ENCODE peak calls at places on chromosomes 5 and 9, in nine cellular contexts. One of them, this sample, is unnamed.

GRCh38 chr9:18798106-18798505 is 234.9 kb downstream of the SAXO1 start:
- DNase-seq in cardiac fibroblast: no peak
- DNase-seq in ovary: no peak
- DNase-seq in aorta: no peak
- DNase-seq in astrocyte of the spinal cord: no peak
- DNase-seq in mesendoderm: no peak
- DNase-seq in fibroblast of pulmonary artery: no peak
- DNase-seq in adipocyte: peak
- DNase-seq in CD8-positive, alpha-beta T cell: no peak
- DNase-seq in this sample: no peak

GRCh38 chr9:134268308-134268724 is 57.9 kb upstream of the RXRA start:
- DNase-seq in cardiac fibroblast: no peak
- DNase-seq in ovary: no peak
- DNase-seq in aorta: no peak
- DNase-seq in astrocyte of the spinal cord: no peak
- DNase-seq in mesendoderm: no peak
- DNase-seq in fibroblast of pulmonary artery: no peak
- DNase-seq in adipocyte: no peak
- DNase-seq in CD8-positive, alpha-beta T cell: no peak
- DNase-seq in this sample: no peak

GRCh38 chr5:165460911-165461310 is 1955.5 kb downstream of the MAT2B start:
- DNase-seq in cardiac fibroblast: no peak
- DNase-seq in ovary: no peak
- DNase-seq in aorta: no peak
- DNase-seq in astrocyte of the spinal cord: no peak
- DNase-seq in mesendoderm: no peak
- DNase-seq in fibroblast of pulmonary artery: no peak
- DNase-seq in adipocyte: no peak
- DNase-seq in CD8-positive, alpha-beta T cell: no peak
- DNase-seq in this sample: no peak

GRCh38 chr9:135919318-135919717 is 12.0 kb upstream of the CAMSAP1 start:
- DNase-seq in cardiac fibroblast: no peak
- DNase-seq in ovary: peak
- DNase-seq in aorta: peak
- DNase-seq in astrocyte of the spinal cord: no peak
- DNase-seq in mesendoderm: no peak
- DNase-seq in fibroblast of pulmonary artery: no peak
- DNase-seq in adipocyte: no peak
- DNase-seq in CD8-positive, alpha-beta T cell: no peak
- DNase-seq in this sample: no peak

GRCh38 chr5:114957384-114957783 is 212.3 kb downstream of the TRIM36 start:
- DNase-seq in cardiac fibroblast: no peak
- DNase-seq in ovary: no peak
- DNase-seq in aorta: no peak
- DNase-seq in astrocyte of the spinal cord: no peak
- DNase-seq in mesendoderm: no peak
- DNase-seq in fibroblast of pulmonary artery: no peak
- DNase-seq in adipocyte: no peak
- DNase-seq in CD8-positive, alpha-beta T cell: no peak
- DNase-seq in this sample: no peak

GRCh38 chr5:52705720-52706119 is 82.0 kb upstream of the ITGA1 start:
- DNase-seq in cardiac fibroblast: no peak
- DNase-seq in ovary: no peak
- DNase-seq in aorta: no peak
- DNase-seq in astrocyte of the spinal cord: no peak
- DNase-seq in mesendoderm: no peak
- DNase-seq in fibroblast of pulmonary artery: peak
- DNase-seq in adipocyte: no peak
- DNase-seq in CD8-positive, alpha-beta T cell: no peak
- DNase-seq in this sample: no peak

GRCh38 chr5:150627731-150628545 is 12.5 kb upstream of the SYNPO start:
- DNase-seq in cardiac fibroblast: peak
- DNase-seq in ovary: no peak
- DNase-seq in aorta: no peak
- DNase-seq in astrocyte of the spinal cord: peak
- DNase-seq in mesendoderm: no peak
- DNase-seq in fibroblast of pulmonary artery: peak
- DNase-seq in adipocyte: peak
- DNase-seq in CD8-positive, alpha-beta T cell: no peak
- DNase-seq in this sample: no peak

GRCh38 chr5:33808699-33809098 is 83.1 kb downstream of the ADAMTS12 start:
- DNase-seq in cardiac fibroblast: no peak
- DNase-seq in ovary: no peak
- DNase-seq in aorta: no peak
- DNase-seq in astrocyte of the spinal cord: no peak
- DNase-seq in mesendoderm: no peak
- DNase-seq in fibroblast of pulmonary artery: no peak
- DNase-seq in adipocyte: no peak
- DNase-seq in CD8-positive, alpha-beta T cell: no peak
- DNase-seq in this sample: no peak

GRCh38 chr9:112439825-112440224 is 46.8 kb upstream of the KIAA1958 start:
- DNase-seq in cardiac fibroblast: no peak
- DNase-seq in ovary: no peak
- DNase-seq in aorta: no peak
- DNase-seq in astrocyte of the spinal cord: no peak
- DNase-seq in mesendoderm: no peak
- DNase-seq in fibroblast of pulmonary artery: no peak
- DNase-seq in adipocyte: no peak
- DNase-seq in CD8-positive, alpha-beta T cell: no peak
- DNase-seq in this sample: no peak

GRCh38 chr5:83000448-83000847 is 76.7 kb downstream of the TMEM167A start:
- DNase-seq in cardiac fibroblast: no peak
- DNase-seq in ovary: no peak
- DNase-seq in aorta: no peak
- DNase-seq in astrocyte of the spinal cord: peak
- DNase-seq in mesendoderm: peak
- DNase-seq in fibroblast of pulmonary artery: no peak
- DNase-seq in adipocyte: no peak
- DNase-seq in CD8-positive, alpha-beta T cell: no peak
- DNase-seq in this sample: no peak

GRCh38 chr5:94618029-94618492 is 343 bp downstream of the KIAA0825 start:
- DNase-seq in cardiac fibroblast: peak
- DNase-seq in ovary: peak
- DNase-seq in aorta: peak
- DNase-seq in astrocyte of the spinal cord: peak
- DNase-seq in mesendoderm: peak
- DNase-seq in fibroblast of pulmonary artery: peak
- DNase-seq in adipocyte: peak
- DNase-seq in CD8-positive, alpha-beta T cell: no peak
- DNase-seq in this sample: no peak

GRCh38 chr5:174737335-174737734 is 13.0 kb downstream of the MSX2 start:
- DNase-seq in cardiac fibroblast: no peak
- DNase-seq in ovary: no peak
- DNase-seq in aorta: no peak
- DNase-seq in astrocyte of the spinal cord: no peak
- DNase-seq in mesendoderm: peak
- DNase-seq in fibroblast of pulmonary artery: no peak
- DNase-seq in adipocyte: no peak
- DNase-seq in CD8-positive, alpha-beta T cell: no peak
- DNase-seq in this sample: no peak

DNA sequence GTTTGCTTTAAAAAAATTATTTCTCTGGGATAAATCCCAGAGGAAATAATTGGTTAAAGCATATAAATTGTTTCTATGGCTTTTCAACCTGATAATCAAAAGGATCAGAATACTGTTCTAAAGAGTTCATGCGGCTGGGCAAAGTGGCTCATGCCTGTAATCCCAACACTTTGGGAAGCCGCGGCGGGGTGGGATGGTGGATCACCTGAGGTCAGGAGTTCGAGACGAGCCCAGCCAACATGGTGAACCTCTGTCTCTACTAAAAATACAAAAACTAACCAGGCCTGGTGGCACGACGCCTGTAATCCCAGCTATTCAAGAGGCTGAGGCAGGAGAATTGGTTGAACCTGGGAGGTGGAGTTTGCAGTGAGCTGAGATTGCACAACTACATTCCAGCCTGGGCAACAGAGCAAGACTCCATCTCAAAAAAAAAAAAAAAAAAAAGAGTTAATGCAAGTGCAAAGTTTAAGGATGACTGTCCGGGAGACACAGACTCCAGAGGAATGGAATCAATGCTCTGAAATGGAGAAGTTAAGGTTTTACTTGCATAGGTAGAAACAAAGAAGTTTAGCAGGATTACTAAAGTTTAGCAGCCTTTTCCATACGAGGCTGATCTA is 16.6 kb upstream of the GRHPR start:
- DNase-seq in cardiac fibroblast: peak
- DNase-seq in ovary: no peak
- DNase-seq in aorta: peak
- DNase-seq in astrocyte of the spinal cord: no peak
- DNase-seq in mesendoderm: no peak
- DNase-seq in fibroblast of pulmonary artery: peak
- DNase-seq in adipocyte: no peak
- DNase-seq in CD8-positive, alpha-beta T cell: no peak
- DNase-seq in this sample: no peak
- H3K4me3 ChIP-seq in cardiac fibroblast: no peak
- H3K4me3 ChIP-seq in ovary: no peak
- H3K4me3 ChIP-seq in aorta: no peak
- H3K4me3 ChIP-seq in astrocyte of the spinal cord: no peak
- H3K4me3 ChIP-seq in mesendoderm: no peak
- H3K4me3 ChIP-seq in fibroblast of pulmonary artery: no peak
- H3K4me3 ChIP-seq in adipocyte: no peak
- H3K4me3 ChIP-seq in CD8-positive, alpha-beta T cell: no peak
- H3K4me3 ChIP-seq in this sample: no peak

DNA sequence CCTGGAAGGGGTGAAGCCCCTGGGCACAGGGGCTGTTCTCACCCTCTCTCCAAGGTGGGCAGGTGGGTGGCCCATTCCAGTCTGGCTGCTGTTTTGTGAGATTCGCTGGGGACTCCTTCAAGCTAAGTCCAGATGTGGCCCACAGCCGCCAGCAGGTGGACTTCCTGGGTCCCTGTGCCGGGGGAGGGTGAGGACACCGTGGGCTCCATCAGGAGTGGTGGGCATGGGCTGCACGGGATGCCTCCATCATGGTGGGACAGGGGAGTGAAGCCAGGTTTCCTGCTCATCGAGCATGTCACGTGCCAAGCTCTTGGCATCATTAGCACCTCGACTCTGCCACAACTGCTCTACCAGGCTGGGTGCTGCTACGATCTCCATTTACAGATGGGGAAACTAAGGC is 1.8 kb downstream of the NCS1 start:
- DNase-seq in cardiac fibroblast: no peak
- DNase-seq in ovary: no peak
- DNase-seq in aorta: no peak
- DNase-seq in astrocyte of the spinal cord: no peak
- DNase-seq in mesendoderm: no peak
- DNase-seq in fibroblast of pulmonary artery: no peak
- DNase-seq in adipocyte: no peak
- DNase-seq in CD8-positive, alpha-beta T cell: no peak
- DNase-seq in this sample: no peak
- H3K4me3 ChIP-seq in cardiac fibroblast: no peak
- H3K4me3 ChIP-seq in ovary: peak
- H3K4me3 ChIP-seq in aorta: no peak
- H3K4me3 ChIP-seq in astrocyte of the spinal cord: peak
- H3K4me3 ChIP-seq in mesendoderm: no peak
- H3K4me3 ChIP-seq in fibroblast of pulmonary artery: peak
- H3K4me3 ChIP-seq in adipocyte: peak
- H3K4me3 ChIP-seq in CD8-positive, alpha-beta T cell: no peak
- H3K4me3 ChIP-seq in this sample: peak

DNA sequence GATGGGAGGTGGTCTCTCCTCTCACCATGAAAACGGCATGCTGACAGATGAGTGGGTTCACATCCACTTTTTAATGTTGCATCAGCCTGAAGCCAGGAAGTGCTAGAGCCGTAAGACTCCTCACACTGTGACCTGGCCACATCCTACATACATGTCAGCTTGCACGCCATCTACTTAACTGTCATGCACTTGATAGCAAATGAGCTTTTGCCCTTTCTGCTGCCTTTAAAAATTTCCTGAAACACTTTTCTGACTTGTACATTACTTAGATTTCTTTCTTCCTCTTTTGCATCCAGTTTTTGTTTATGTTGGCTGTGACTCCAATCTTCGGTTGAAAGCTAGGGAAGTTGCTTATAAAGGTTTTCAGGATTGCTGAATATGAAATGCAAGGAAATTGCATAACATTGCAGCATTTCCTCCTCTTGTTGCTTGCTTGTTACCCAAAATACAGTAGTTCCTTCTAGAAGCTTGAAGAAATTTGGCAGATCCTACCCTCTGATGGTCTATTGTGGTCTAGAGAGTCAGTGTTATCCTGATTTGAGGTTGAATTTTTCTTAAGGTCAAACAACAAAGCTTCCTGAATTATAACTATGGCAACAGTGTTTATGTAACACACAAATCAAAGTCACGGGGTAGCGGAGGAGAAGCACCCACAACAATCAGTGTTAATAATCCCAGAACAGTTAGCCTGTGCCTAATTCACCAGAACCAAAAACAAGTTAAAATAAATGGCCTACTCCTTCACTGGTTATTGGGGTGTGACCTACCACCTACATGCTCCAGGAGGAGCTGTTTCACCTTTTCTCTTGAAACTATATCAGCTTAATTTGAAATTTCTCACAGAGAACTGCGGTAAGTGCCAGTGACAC is 232.5 kb downstream of the ARHGAP26 start:
- DNase-seq in cardiac fibroblast: peak
- DNase-seq in ovary: no peak
- DNase-seq in aorta: peak
- DNase-seq in astrocyte of the spinal cord: peak
- DNase-seq in mesendoderm: peak
- DNase-seq in fibroblast of pulmonary artery: peak
- DNase-seq in adipocyte: peak
- DNase-seq in CD8-positive, alpha-beta T cell: peak
- DNase-seq in this sample: peak
- H3K4me3 ChIP-seq in cardiac fibroblast: peak
- H3K4me3 ChIP-seq in ovary: no peak
- H3K4me3 ChIP-seq in aorta: no peak
- H3K4me3 ChIP-seq in astrocyte of the spinal cord: no peak
- H3K4me3 ChIP-seq in mesendoderm: no peak
- H3K4me3 ChIP-seq in fibroblast of pulmonary artery: no peak
- H3K4me3 ChIP-seq in adipocyte: peak
- H3K4me3 ChIP-seq in CD8-positive, alpha-beta T cell: no peak
- H3K4me3 ChIP-seq in this sample: no peak

GRCh38 chr9:74948897-74949296 is 3.8 kb downstream of the C9orf40 start:
- DNase-seq in cardiac fibroblast: no peak
- DNase-seq in ovary: no peak
- DNase-seq in aorta: no peak
- DNase-seq in astrocyte of the spinal cord: no peak
- DNase-seq in mesendoderm: no peak
- DNase-seq in fibroblast of pulmonary artery: no peak
- DNase-seq in adipocyte: no peak
- DNase-seq in CD8-positive, alpha-beta T cell: no peak
- DNase-seq in this sample: no peak

GRCh38 chr9:74951107-74951720 is 1.5 kb downstream of the C9orf40 start:
- DNase-seq in cardiac fibroblast: no peak
- DNase-seq in ovary: no peak
- DNase-seq in aorta: no peak
- DNase-seq in astrocyte of the spinal cord: no peak
- DNase-seq in mesendoderm: no peak
- DNase-seq in fibroblast of pulmonary artery: no peak
- DNase-seq in adipocyte: no peak
- DNase-seq in CD8-positive, alpha-beta T cell: no peak
- DNase-seq in this sample: no peak

GRCh38 chr9:74950456-74950855 is 2.3 kb downstream of the C9orf40 start:
- DNase-seq in cardiac fibroblast: no peak
- DNase-seq in ovary: no peak
- DNase-seq in aorta: no peak
- DNase-seq in astrocyte of the spinal cord: no peak
- DNase-seq in mesendoderm: no peak
- DNase-seq in fibroblast of pulmonary artery: no peak
- DNase-seq in adipocyte: peak
- DNase-seq in CD8-positive, alpha-beta T cell: no peak
- DNase-seq in this sample: no peak

GRCh38 chr9:74951725-74952151 is 974 bp downstream of the C9orf40 start:
- DNase-seq in cardiac fibroblast: peak
- DNase-seq in ovary: peak
- DNase-seq in aorta: peak
- DNase-seq in astrocyte of the spinal cord: peak
- DNase-seq in mesendoderm: peak
- DNase-seq in fibroblast of pulmonary artery: peak
- DNase-seq in adipocyte: peak
- DNase-seq in CD8-positive, alpha-beta T cell: peak
- DNase-seq in this sample: no peak

GRCh38 chr9:74949859-74950258 is 2.9 kb downstream of the C9orf40 start:
- DNase-seq in cardiac fibroblast: no peak
- DNase-seq in ovary: no peak
- DNase-seq in aorta: no peak
- DNase-seq in astrocyte of the spinal cord: no peak
- DNase-seq in mesendoderm: no peak
- DNase-seq in fibroblast of pulmonary artery: no peak
- DNase-seq in adipocyte: no peak
- DNase-seq in CD8-positive, alpha-beta T cell: no peak
- DNase-seq in this sample: no peak
- H3K4me3 ChIP-seq in cardiac fibroblast: no peak
- H3K4me3 ChIP-seq in ovary: no peak
- H3K4me3 ChIP-seq in aorta: no peak
- H3K4me3 ChIP-seq in astrocyte of the spinal cord: no peak
- H3K4me3 ChIP-seq in mesendoderm: no peak
- H3K4me3 ChIP-seq in fibroblast of pulmonary artery: no peak
- H3K4me3 ChIP-seq in adipocyte: no peak
- H3K4me3 ChIP-seq in CD8-positive, alpha-beta T cell: no peak
- H3K4me3 ChIP-seq in this sample: no peak

This sample was measured in skeletal muscle cell.